ENCODE peak calls at places on chromosomes 12 and 14, in five cellular contexts. T, Z, Q, E and B are unnamed samples.

GRCh38 chr12:114673169-114673833 is 10.7 kb downstream of the TBX3 start:
- DNase-seq in T (no peak), Q (no peak), E (peak), Z (no peak), B (no peak)

GRCh38 chr12:118355838-118356237 is 16.9 kb downstream of the TAOK3 start:
- DNase-seq in E (no peak), Q (no peak), T (no peak), Z (no peak), B (no peak)

GRCh38 chr12:4114986-4115385 is 158.6 kb upstream of the CCND2 start:
- DNase-seq in E (peak), Z (no peak), T (no peak), Q (no peak), B (no peak)

GRCh38 chr12:117986705-117987469 is 18.1 kb upstream of the KSR2 start:
- DNase-seq in Q (peak), Z (no peak), E (no peak), T (no peak), B (no peak)

GRCh38 chr12:121579981-121580868 is 598 bp downstream of the KDM2B start:
- DNase-seq in T (no peak), Z (peak), E (peak), Q (no peak), B (peak)

GRCh38 chr12:130254476-130255276 is 83.0 kb upstream of the PIWIL1 start:
- DNase-seq in Z (no peak), Q (no peak), E (no peak), T (no peak), B (no peak)

GRCh38 chr14:77612011-77612620 is 4.3 kb downstream of the SPTLC2 start:
- DNase-seq in Q (no peak), T (no peak), E (no peak), Z (no peak), B (no peak)

GRCh38 chr14:24366664-24367505 is 1.1 kb upstream of the NFATC4 start:
- DNase-seq in Q (peak), E (peak), Z (peak), T (peak), B (peak)

GRCh38 chr14:69999246-69999645 is 120.0 kb downstream of the SMOC1 start:
- DNase-seq in T (no peak), Z (no peak), E (no peak), Q (no peak), B (no peak)

GRCh38 chr14:76773188-76773885 is 12.1 kb downstream of the VASH1 start:
- DNase-seq in E (no peak), T (no peak), Z (peak), Q (no peak), B (peak)

GRCh38 chr12:5232291-5232690 is 188.6 kb downstream of the KCNA5 start:
- DNase-seq in Q (no peak), E (no peak), Z (no peak), T (no peak), B (no peak)

GRCh38 chr12:46110928-46111699 is 120.7 kb upstream of the SCAF11 start:
- DNase-seq in Q (no peak), E (no peak), Z (no peak), T (no peak), B (peak)

GRCh38 chr14:92880851-92881250 is 42.1 kb upstream of the CHGA start:
- DNase-seq in E (peak), T (no peak), Z (no peak), Q (peak), B (peak)

GRCh38 chr12:106602071-106602470 is 19.3 kb downstream of the RFX4 start:
- DNase-seq in E (no peak), Z (no peak), T (no peak), Q (no peak), B (no peak)

GRCh38 chr12:20426191-20426590 is 57.9 kb downstream of the PDE3A start:
- DNase-seq in T (no peak), Z (no peak), E (no peak), Q (no peak), B (no peak)

GRCh38 chr12:91778938-91779400 is 366.7 kb downstream of the BTG1 start:
- DNase-seq in Z (peak), Q (peak), T (peak), E (no peak), B (peak)

GRCh38 chr14:69660344-69661193 is 49.2 kb downstream of the SUSD6 start:
- DNase-seq in E (no peak), Q (no peak), Z (no peak), T (no peak), B (no peak)

GRCh38 chr14:99774526-99775307 is 18.5 kb upstream of the EML1 start:
- DNase-seq in E (no peak), Q (no peak), T (no peak), Z (no peak), B (no peak)

GRCh38 chr14:95305940-95306339 is 13.8 kb downstream of the CLMN start:
- DNase-seq in Q (no peak), T (no peak), E (no peak), Z (no peak), B (no peak)

GRCh38 chr12:92552412-92553108 is 150.2 kb upstream of the PLEKHG7 start:
- DNase-seq in E (no peak), Z (no peak), T (no peak), Q (no peak), B (no peak)

GRCh38 chr12:65895759-65896656 is 71.7 kb downstream of the HMGA2 start:
- DNase-seq in Q (peak), T (no peak), Z (no peak), E (no peak), B (peak)

GRCh38 chr14:55731881-55732498 is 152.0 kb downstream of the KTN1 start:
- DNase-seq in T (no peak), Q (peak), E (peak), Z (no peak), B (peak)

GRCh38 chr12:83665755-83666154 is 979.0 kb downstream of the TMTC2 start:
- DNase-seq in E (no peak), Q (no peak), T (no peak), Z (no peak), B (no peak)

GRCh38 chr12:79522657-79523386 is 167.9 kb downstream of the PAWR start:
- DNase-seq in Z (no peak), T (no peak), Q (no peak), E (no peak), B (no peak)
- H3K4me3 ChIP-seq in Z (no peak), T (no peak), Q (no peak), E (peak), B (no peak)

DNA sequence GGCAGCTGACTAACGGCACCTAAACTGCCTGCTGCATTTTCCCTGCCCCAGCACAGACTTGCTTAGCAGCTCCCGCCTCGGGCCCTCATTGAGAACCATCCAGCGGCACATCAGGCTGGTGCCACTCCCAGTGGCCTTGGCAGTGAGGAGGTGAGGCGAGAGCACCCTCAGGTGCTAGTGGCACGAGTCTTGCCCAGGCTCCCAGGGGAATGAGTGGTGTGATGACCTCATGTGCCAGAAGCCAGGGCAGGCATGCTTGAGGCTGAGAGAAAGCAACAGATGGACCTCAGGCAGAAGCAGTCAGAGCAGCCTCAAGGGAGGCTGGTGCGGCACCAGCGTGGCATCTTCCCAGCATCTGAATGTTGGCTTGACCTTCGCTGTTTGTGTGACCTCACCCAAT is 60.2 kb downstream of the PRKCH start:
- DNase-seq in T (no peak), Q (no peak), E (no peak), Z (no peak), B (no peak)
- TF ChIP-seq ATF3 in T (no peak), Q (no peak), E (no peak), Z (no peak), B (no peak)

DNA sequence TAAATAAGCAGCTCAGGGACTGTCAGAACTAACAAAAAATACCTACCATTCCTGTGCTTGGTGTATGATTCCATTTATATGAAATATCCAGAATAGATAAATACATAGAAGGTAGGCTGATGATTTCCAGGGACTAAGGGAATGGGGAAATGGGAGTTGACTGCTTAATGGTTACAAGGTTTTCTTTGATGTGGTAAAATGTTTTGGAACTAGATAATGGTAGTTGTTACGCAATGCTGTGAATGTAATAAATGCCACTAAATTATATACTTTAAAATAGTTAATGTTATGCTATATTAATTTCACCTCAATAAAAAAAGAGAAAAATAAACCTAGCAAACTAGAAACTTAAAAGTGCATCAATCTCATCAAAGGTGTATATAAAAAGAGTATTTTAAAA is 41.1 kb downstream of the CEP83 start:
- DNase-seq in Z (no peak), Q (no peak), T (no peak), E (no peak), B (peak)
- H3K4me3 ChIP-seq in Z (no peak), Q (no peak), T (no peak), E (no peak), B (no peak)

GRCh38 chr12:14936224-14936861 is 2.0 kb downstream of the ERP27 start:
- DNase-seq in Z (no peak), E (peak), T (no peak), Q (no peak), B (no peak)
- TF ChIP-seq ATF3 in Z (no peak), E (no peak), T (no peak), Q (no peak), B (no peak)

GRCh38 chr12:49944046-49944445 is 6.5 kb upstream of the AQP2 start:
- DNase-seq in T (no peak), E (no peak), Z (no peak), Q (no peak), B (no peak)

GRCh38 chr12:49943663-49943945 is 6.9 kb upstream of the AQP2 start:
- DNase-seq in E (no peak), Q (no peak), Z (no peak), T (no peak), B (no peak)

GRCh38 chr12:49942921-49943662 is 7.4 kb upstream of the AQP2 start:
- DNase-seq in E (no peak), Q (no peak), T (no peak), Z (no peak), B (no peak)

GRCh38 chr12:49941556-49942511 is 8.7 kb upstream of the AQP2 start:
- DNase-seq in T (no peak), E (no peak), Q (no peak), Z (no peak), B (no peak)

GRCh38 chr12:49942512-49942893 is 8.0 kb upstream of the AQP2 start:
- DNase-seq in Q (no peak), Z (no peak), E (no peak), T (no peak), B (no peak)
- H3K4me3 ChIP-seq in Q (no peak), Z (no peak), E (no peak), T (no peak), B (no peak)